ENCODE peak calls at places on chromosome 12, in eight cellular contexts. X is HCT116, B is A549, S is NB4, K is HepG2, Q is K562, O is endothelial cell of umbilical vein, C is SK-N-SH. M is an unnamed sample.
A peak's percentile ranks its signal among the peaks of the same experiment; 100 is the strongest.

GRCh38 chr12:123853401-123854070 is 91.4 kb downstream of the DNAH10 start:
- DNase-seq in C (no peak), X (no peak), K (no peak), Q (no peak), B (no peak), O (no peak), S (no peak), M (no peak)

GRCh38 chr12:45336331-45336730 is 120.4 kb downstream of the ANO6 start:
- DNase-seq in X (no peak), Q (peak; percentile 54), S (peak; percentile 47), O (peak; percentile 31), B (no peak), K (no peak), C (no peak), M (no peak)

GRCh38 chr12:124551268-124552144 is 15.9 kb downstream of the NCOR2 start:
- DNase-seq in B (no peak), C (peak; percentile 47), X (no peak), K (no peak), Q (peak; percentile 79), O (no peak), S (peak; percentile 94), M (peak; percentile 69)

GRCh38 chr12:41606741-41607460 is 418.8 kb downstream of the PDZRN4 start:
- DNase-seq in C (no peak), O (no peak), X (no peak), B (no peak), S (no peak), K (no peak), Q (no peak), M (no peak)

GRCh38 chr12:77357654-77358053 is 292.3 kb upstream of the E2F7 start:
- DNase-seq in C (no peak), Q (no peak), O (no peak), S (no peak), K (no peak), X (no peak), B (no peak), M (no peak)

GRCh38 chr12:123389560-123390351 is 5.8 kb downstream of the KMT5A start:
- DNase-seq in O (peak; percentile 25), Q (peak; percentile 65), X (no peak), C (peak; percentile 77), B (peak; percentile 53), K (peak; percentile 45), S (peak; percentile 63), M (peak; percentile 57)

GRCh38 chr12:113842699-113843098 is 123.4 kb downstream of the RBM19 start:
- DNase-seq in C (no peak), S (no peak), O (no peak), B (no peak), K (no peak), X (no peak), Q (no peak), M (no peak)

GRCh38 chr12:126480396-126480795 is 1415.2 kb downstream of the AACS start:
- DNase-seq in K (no peak), Q (no peak), B (no peak), O (no peak), C (no peak), S (no peak), X (no peak), M (no peak)

GRCh38 chr12:65929641-65930040 is 105.4 kb downstream of the HMGA2 start:
- DNase-seq in Q (no peak), S (no peak), X (no peak), O (peak; percentile 46), K (no peak), B (no peak), C (no peak), M (no peak)

GRCh38 chr12:81798294-81798693 is 39.1 kb upstream of the PPFIA2 start:
- DNase-seq in C (no peak), S (no peak), X (no peak), Q (no peak), K (no peak), O (no peak), B (no peak), M (peak; percentile 23)

GRCh38 chr12:108337235-108338223 is 1.6 kb downstream of the CMKLR1 start:
- DNase-seq in B (peak; percentile 60), K (peak; percentile 26), X (peak; percentile 21), C (peak; percentile 72), S (peak; percentile 69), O (peak; percentile 33), Q (peak; percentile 96), M (peak; percentile 35)

DNA sequence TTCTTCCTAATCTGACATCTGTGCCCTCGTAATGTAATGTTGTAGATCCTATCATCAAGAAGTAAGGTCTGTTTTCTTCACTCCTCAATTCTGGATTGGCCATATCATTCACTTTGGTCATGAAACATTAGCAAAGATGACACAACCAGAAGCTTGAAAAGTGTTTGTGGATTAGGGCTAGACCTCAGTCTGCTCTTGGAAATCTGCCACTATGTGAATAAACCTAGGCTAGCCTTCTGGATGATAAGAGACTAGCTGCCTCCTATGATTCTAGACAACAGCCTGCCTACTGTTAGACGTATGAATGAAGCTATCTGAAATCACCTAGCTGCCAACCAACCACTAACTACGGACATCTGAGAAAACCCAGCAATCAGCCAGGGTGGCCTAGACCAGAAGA is 38.7 kb upstream of the LYZ start:
- DNase-seq in Q (peak; percentile 19), B (no peak), X (no peak), K (no peak), O (no peak), S (no peak), C (no peak), M (no peak)
- TF ChIP-seq MAX in Q (no peak), B (no peak), X (no peak), K (no peak), O (no peak), S (no peak), C (no peak), M (no peak)

GRCh38 chr12:94326727-94327126 is 132.9 kb downstream of the CEP83 start:
- DNase-seq in C (no peak), K (no peak), X (no peak), O (no peak), S (no peak), B (no peak), Q (no peak), M (no peak)
- TF ChIP-seq MAX in C (no peak), K (no peak), X (no peak), O (no peak), S (no peak), B (no peak), Q (no peak), M (no peak)

GRCh38 chr12:68893741-68894140 is 39.2 kb downstream of the CPM start:
- DNase-seq in S (no peak), X (no peak), Q (no peak), C (no peak), K (no peak), O (no peak), B (no peak), M (no peak)

GRCh38 chr12:68900241-68900640 is 32.7 kb downstream of the CPM start:
- DNase-seq in K (no peak), C (no peak), S (no peak), Q (no peak), X (no peak), B (no peak), O (no peak), M (no peak)

GRCh38 chr12:68894276-68894855 is 38.6 kb downstream of the CPM start:
- DNase-seq in B (no peak), O (no peak), Q (no peak), X (no peak), K (no peak), C (no peak), S (no peak), M (no peak)

GRCh38 chr12:68899251-68899771 is 33.7 kb downstream of the CPM start:
- DNase-seq in X (peak; percentile 8), B (peak; percentile 25), C (no peak), O (no peak), Q (no peak), K (peak; percentile 46), S (no peak), M (no peak)

DNA sequence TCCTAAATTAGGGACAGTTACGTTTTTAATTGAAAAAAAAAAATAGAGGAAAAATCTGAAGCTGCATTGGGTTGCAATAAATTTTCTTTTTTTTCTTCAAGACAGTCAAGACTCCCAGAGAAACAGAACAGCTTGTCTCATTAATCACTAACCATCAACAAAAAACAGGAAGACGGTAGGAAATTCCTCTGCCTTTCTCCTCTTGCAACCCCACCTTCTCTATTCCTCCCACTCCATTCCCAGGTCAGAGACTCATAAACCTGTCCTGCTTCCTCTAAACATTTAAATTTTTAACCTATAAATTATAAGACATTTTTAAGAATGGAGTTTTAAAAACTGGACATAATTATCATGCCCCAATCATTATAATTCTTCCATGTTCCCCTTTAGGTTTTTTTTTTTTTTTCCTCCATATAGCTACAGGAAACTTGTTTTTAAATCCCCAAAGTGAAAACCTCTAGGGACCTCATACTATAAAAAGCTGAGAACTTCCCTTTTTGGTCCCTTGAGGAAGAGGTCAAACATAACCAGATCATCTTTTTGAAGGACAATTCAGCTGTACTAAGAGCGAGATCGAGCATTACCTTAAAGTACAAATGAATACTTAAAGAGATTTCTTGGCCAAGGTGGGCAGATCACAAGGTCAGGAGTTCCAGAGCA is 36.0 kb downstream of the CPM start:
- DNase-seq in X (no peak), Q (no peak), O (no peak), S (peak; percentile 92), B (no peak), C (no peak), K (no peak), M (no peak)
- TF ChIP-seq MAX in X (no peak), Q (no peak), O (no peak), S (no peak), B (no peak), C (no peak), K (no peak), M (no peak)

GRCh38 chr12:97016163-97016562 is 109.1 kb downstream of the NEDD1 start:
- DNase-seq in B (no peak), C (no peak), Q (no peak), K (no peak), S (no peak), X (no peak), O (no peak), M (no peak)
- TF ChIP-seq MAX in B (no peak), C (no peak), Q (no peak), K (no peak), S (no peak), X (no peak), O (no peak), M (no peak)

GRCh38 chr12:5498081-5498480 is 66.2 kb downstream of the NTF3 start:
- DNase-seq in C (no peak), B (no peak), Q (no peak), X (no peak), K (no peak), O (no peak), S (no peak), M (no peak)
- TF ChIP-seq MAX in C (no peak), B (no peak), Q (no peak), X (no peak), K (no peak), O (no peak), S (no peak), M (no peak)

GRCh38 chr12:52003591-52003990 is 3.2 kb upstream of the TAMALIN start:
- DNase-seq in C (no peak), S (no peak), O (no peak), B (no peak), X (no peak), K (no peak), Q (no peak), M (no peak)
- TF ChIP-seq MAX in C (no peak), S (no peak), O (no peak), B (no peak), X (no peak), K (no peak), Q (no peak), M (no peak)

GRCh38 chr12:48602192-48602989 is 32.5 kb upstream of the LALBA start:
- DNase-seq in B (no peak), Q (no peak), S (no peak), O (no peak), K (peak; percentile 2), C (no peak), X (no peak), M (no peak)
- TF ChIP-seq MAX in B (no peak), Q (no peak), S (no peak), O (no peak), K (no peak), C (no peak), X (no peak), M (no peak)

M was measured in WTC11.